ENCODE peak calls at places on chromosome 3, in ten cellular contexts. One of them, this sample, is unnamed.

GRCh38 chr3:24843955-24844354 is 349.3 kb upstream of the THRB start:
- DNase-seq in CD8-positive, alpha-beta T cell: no peak
- DNase-seq in choroid plexus epithelial cell: no peak
- DNase-seq in tibial artery: no peak
- DNase-seq in AG10803: no peak
- DNase-seq in right atrium auricular region: no peak
- DNase-seq in keratinocyte: no peak
- DNase-seq in OCI-LY7: no peak
- DNase-seq in upper lobe of right lung: no peak
- DNase-seq in left ventricle myocardium inferior: no peak
- DNase-seq in this sample: no peak

GRCh38 chr3:115040673-115041286 is 106.3 kb downstream of the ZBTB20 start:
- DNase-seq in CD8-positive, alpha-beta T cell: no peak
- DNase-seq in choroid plexus epithelial cell: peak
- DNase-seq in tibial artery: no peak
- DNase-seq in AG10803: peak
- DNase-seq in right atrium auricular region: no peak
- DNase-seq in keratinocyte: no peak
- DNase-seq in OCI-LY7: peak
- DNase-seq in upper lobe of right lung: no peak
- DNase-seq in left ventricle myocardium inferior: no peak
- DNase-seq in this sample: peak

GRCh38 chr3:100114413-100115030 is at the start of gene FILIP1L:
- DNase-seq in CD8-positive, alpha-beta T cell: no peak
- DNase-seq in choroid plexus epithelial cell: no peak
- DNase-seq in tibial artery: no peak
- DNase-seq in AG10803: no peak
- DNase-seq in right atrium auricular region: no peak
- DNase-seq in keratinocyte: no peak
- DNase-seq in OCI-LY7: no peak
- DNase-seq in upper lobe of right lung: no peak
- DNase-seq in left ventricle myocardium inferior: peak
- DNase-seq in this sample: no peak

GRCh38 chr3:115692887-115693524 is 69.7 kb downstream of the GAP43 start:
- DNase-seq in CD8-positive, alpha-beta T cell: peak
- DNase-seq in choroid plexus epithelial cell: peak
- DNase-seq in tibial artery: peak
- DNase-seq in AG10803: peak
- DNase-seq in right atrium auricular region: peak
- DNase-seq in keratinocyte: no peak
- DNase-seq in OCI-LY7: peak
- DNase-seq in upper lobe of right lung: peak
- DNase-seq in left ventricle myocardium inferior: peak
- DNase-seq in this sample: peak

GRCh38 chr3:193474446-193474845 is 80.2 kb downstream of the ATP13A4 start:
- DNase-seq in CD8-positive, alpha-beta T cell: no peak
- DNase-seq in choroid plexus epithelial cell: no peak
- DNase-seq in tibial artery: no peak
- DNase-seq in AG10803: no peak
- DNase-seq in right atrium auricular region: no peak
- DNase-seq in keratinocyte: no peak
- DNase-seq in OCI-LY7: no peak
- DNase-seq in upper lobe of right lung: no peak
- DNase-seq in left ventricle myocardium inferior: no peak
- DNase-seq in this sample: no peak

GRCh38 chr3:142644502-142644901 is 48.3 kb downstream of the PLS1 start:
- DNase-seq in CD8-positive, alpha-beta T cell: no peak
- DNase-seq in choroid plexus epithelial cell: no peak
- DNase-seq in tibial artery: no peak
- DNase-seq in AG10803: no peak
- DNase-seq in right atrium auricular region: no peak
- DNase-seq in keratinocyte: no peak
- DNase-seq in OCI-LY7: no peak
- DNase-seq in upper lobe of right lung: no peak
- DNase-seq in left ventricle myocardium inferior: no peak
- DNase-seq in this sample: no peak

GRCh38 chr3:60579734-60580133 is 671.5 kb downstream of the FHIT start:
- DNase-seq in CD8-positive, alpha-beta T cell: no peak
- DNase-seq in choroid plexus epithelial cell: peak
- DNase-seq in tibial artery: no peak
- DNase-seq in AG10803: peak
- DNase-seq in right atrium auricular region: no peak
- DNase-seq in keratinocyte: peak
- DNase-seq in OCI-LY7: no peak
- DNase-seq in upper lobe of right lung: no peak
- DNase-seq in left ventricle myocardium inferior: no peak
- DNase-seq in this sample: peak

GRCh38 chr3:23959147-23959900 is 14.2 kb downstream of the NR1D2 start:
- DNase-seq in CD8-positive, alpha-beta T cell: no peak
- DNase-seq in choroid plexus epithelial cell: peak
- DNase-seq in tibial artery: no peak
- DNase-seq in AG10803: peak
- DNase-seq in right atrium auricular region: no peak
- DNase-seq in keratinocyte: peak
- DNase-seq in OCI-LY7: no peak
- DNase-seq in upper lobe of right lung: no peak
- DNase-seq in left ventricle myocardium inferior: no peak
- DNase-seq in this sample: peak

GRCh38 chr3:111797035-111797717 is 61.9 kb upstream of the PHLDB2 start:
- DNase-seq in CD8-positive, alpha-beta T cell: no peak
- DNase-seq in choroid plexus epithelial cell: no peak
- DNase-seq in tibial artery: no peak
- DNase-seq in AG10803: peak
- DNase-seq in right atrium auricular region: no peak
- DNase-seq in keratinocyte: no peak
- DNase-seq in OCI-LY7: no peak
- DNase-seq in upper lobe of right lung: no peak
- DNase-seq in left ventricle myocardium inferior: no peak
- DNase-seq in this sample: peak

GRCh38 chr3:143633816-143634215 is 214.5 kb downstream of the SLC9A9 start:
- DNase-seq in CD8-positive, alpha-beta T cell: no peak
- DNase-seq in choroid plexus epithelial cell: no peak
- DNase-seq in tibial artery: no peak
- DNase-seq in AG10803: no peak
- DNase-seq in right atrium auricular region: no peak
- DNase-seq in keratinocyte: no peak
- DNase-seq in OCI-LY7: no peak
- DNase-seq in upper lobe of right lung: no peak
- DNase-seq in left ventricle myocardium inferior: no peak
- DNase-seq in this sample: peak

GRCh38 chr3:45154641-45155147 is 8.5 kb upstream of the CDCP1 start:
- DNase-seq in CD8-positive, alpha-beta T cell: no peak
- DNase-seq in choroid plexus epithelial cell: peak
- DNase-seq in tibial artery: no peak
- DNase-seq in AG10803: peak
- DNase-seq in right atrium auricular region: no peak
- DNase-seq in keratinocyte: peak
- DNase-seq in OCI-LY7: no peak
- DNase-seq in upper lobe of right lung: no peak
- DNase-seq in left ventricle myocardium inferior: no peak
- DNase-seq in this sample: no peak

GRCh38 chr3:114274929-114275328 is 18.9 kb upstream of the TIGIT start:
- DNase-seq in CD8-positive, alpha-beta T cell: no peak
- DNase-seq in choroid plexus epithelial cell: peak
- DNase-seq in tibial artery: no peak
- DNase-seq in AG10803: peak
- DNase-seq in right atrium auricular region: no peak
- DNase-seq in keratinocyte: peak
- DNase-seq in OCI-LY7: no peak
- DNase-seq in upper lobe of right lung: no peak
- DNase-seq in left ventricle myocardium inferior: no peak
- DNase-seq in this sample: peak

GRCh38 chr3:45994661-45995369 is 809 bp downstream of the FYCO1 start:
- DNase-seq in CD8-positive, alpha-beta T cell: peak
- DNase-seq in choroid plexus epithelial cell: no peak
- DNase-seq in tibial artery: no peak
- DNase-seq in AG10803: no peak
- DNase-seq in right atrium auricular region: no peak
- DNase-seq in keratinocyte: no peak
- DNase-seq in OCI-LY7: peak
- DNase-seq in upper lobe of right lung: no peak
- DNase-seq in left ventricle myocardium inferior: no peak
- DNase-seq in this sample: no peak

GRCh38 chr3:171614318-171614967 is 154.2 kb upstream of the TNIK start:
- DNase-seq in CD8-positive, alpha-beta T cell: no peak
- DNase-seq in choroid plexus epithelial cell: peak
- DNase-seq in tibial artery: no peak
- DNase-seq in AG10803: no peak
- DNase-seq in right atrium auricular region: no peak
- DNase-seq in keratinocyte: no peak
- DNase-seq in OCI-LY7: no peak
- DNase-seq in upper lobe of right lung: no peak
- DNase-seq in left ventricle myocardium inferior: no peak
- DNase-seq in this sample: no peak

GRCh38 chr3:71438904-71439303 is 144.6 kb downstream of the FOXP1 start:
- DNase-seq in CD8-positive, alpha-beta T cell: no peak
- DNase-seq in choroid plexus epithelial cell: no peak
- DNase-seq in tibial artery: no peak
- DNase-seq in AG10803: no peak
- DNase-seq in right atrium auricular region: no peak
- DNase-seq in keratinocyte: no peak
- DNase-seq in OCI-LY7: no peak
- DNase-seq in upper lobe of right lung: no peak
- DNase-seq in left ventricle myocardium inferior: no peak
- DNase-seq in this sample: no peak

GRCh38 chr3:102083971-102084370 is 234.7 kb downstream of the NFKBIZ start:
- DNase-seq in CD8-positive, alpha-beta T cell: no peak
- DNase-seq in choroid plexus epithelial cell: peak
- DNase-seq in tibial artery: no peak
- DNase-seq in AG10803: peak
- DNase-seq in right atrium auricular region: no peak
- DNase-seq in keratinocyte: no peak
- DNase-seq in OCI-LY7: no peak
- DNase-seq in upper lobe of right lung: no peak
- DNase-seq in left ventricle myocardium inferior: no peak
- DNase-seq in this sample: peak

GRCh38 chr3:62098646-62099365 is 274.5 kb downstream of the FEZF2 start:
- DNase-seq in CD8-positive, alpha-beta T cell: no peak
- DNase-seq in choroid plexus epithelial cell: peak
- DNase-seq in tibial artery: no peak
- DNase-seq in AG10803: peak
- DNase-seq in right atrium auricular region: no peak
- DNase-seq in keratinocyte: no peak
- DNase-seq in OCI-LY7: no peak
- DNase-seq in upper lobe of right lung: no peak
- DNase-seq in left ventricle myocardium inferior: no peak
- DNase-seq in this sample: no peak

GRCh38 chr3:8734137-8734878 is 706 bp downstream of the CAV3 start:
- DNase-seq in CD8-positive, alpha-beta T cell: no peak
- DNase-seq in choroid plexus epithelial cell: no peak
- DNase-seq in tibial artery: no peak
- DNase-seq in AG10803: no peak
- DNase-seq in right atrium auricular region: no peak
- DNase-seq in keratinocyte: no peak
- DNase-seq in OCI-LY7: no peak
- DNase-seq in upper lobe of right lung: no peak
- DNase-seq in left ventricle myocardium inferior: no peak
- DNase-seq in this sample: no peak

DNA sequence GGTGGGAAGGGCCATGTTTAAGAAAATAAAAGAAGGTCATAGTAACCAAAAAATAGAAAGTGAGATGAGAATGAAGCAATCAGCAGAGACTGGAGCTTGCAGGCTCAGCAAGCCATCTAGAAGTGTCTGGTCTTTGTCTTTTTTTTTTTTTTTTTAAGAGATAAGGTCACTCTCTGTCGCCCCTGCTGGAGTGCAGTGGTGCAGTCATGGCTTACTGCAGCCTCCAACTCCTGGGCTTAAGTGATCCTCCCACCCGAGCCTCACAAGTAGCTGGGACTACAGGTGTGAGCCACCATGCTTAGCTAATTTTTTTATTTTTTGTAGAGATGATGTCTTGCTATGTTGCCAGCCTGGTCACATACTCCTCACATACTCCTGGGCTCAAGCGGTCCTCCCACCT is 36.2 kb downstream of the GXYLT2 start:
- DNase-seq in CD8-positive, alpha-beta T cell: no peak
- DNase-seq in choroid plexus epithelial cell: no peak
- DNase-seq in tibial artery: no peak
- DNase-seq in AG10803: no peak
- DNase-seq in right atrium auricular region: no peak
- DNase-seq in keratinocyte: no peak
- DNase-seq in OCI-LY7: peak
- DNase-seq in upper lobe of right lung: no peak
- DNase-seq in left ventricle myocardium inferior: no peak
- DNase-seq in this sample: no peak
- TF ChIP-seq CTCF in CD8-positive, alpha-beta T cell: no peak
- TF ChIP-seq CTCF in choroid plexus epithelial cell: peak
- TF ChIP-seq CTCF in tibial artery: no peak
- TF ChIP-seq CTCF in AG10803: no peak
- TF ChIP-seq CTCF in right atrium auricular region: no peak
- TF ChIP-seq CTCF in keratinocyte: no peak
- TF ChIP-seq CTCF in OCI-LY7: peak
- TF ChIP-seq CTCF in upper lobe of right lung: no peak
- TF ChIP-seq CTCF in left ventricle myocardium inferior: no peak
- TF ChIP-seq CTCF in this sample: no peak

DNA sequence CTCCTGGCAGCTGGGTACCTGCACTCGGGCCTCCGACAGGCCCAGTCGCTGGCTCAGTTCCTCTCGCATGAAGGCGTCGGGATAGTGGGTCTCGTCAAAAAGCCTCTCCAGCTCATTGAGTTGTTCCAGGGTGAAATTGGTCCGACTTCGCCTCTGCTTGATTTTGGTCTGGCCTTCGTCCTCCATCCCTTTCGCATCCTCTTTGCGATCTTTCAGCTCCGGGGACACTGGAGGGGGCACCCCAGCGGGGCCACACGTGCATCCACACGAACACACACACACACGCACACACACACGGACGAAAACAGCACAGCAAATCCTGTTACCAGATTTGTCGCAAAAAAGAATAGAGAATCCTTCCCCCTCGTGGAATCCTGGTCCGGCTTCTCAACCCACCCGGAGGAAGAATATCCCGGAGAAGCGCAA is 3.5 kb downstream of the SHOX2 start:
- DNase-seq in CD8-positive, alpha-beta T cell: no peak
- DNase-seq in choroid plexus epithelial cell: no peak
- DNase-seq in tibial artery: no peak
- DNase-seq in AG10803: peak
- DNase-seq in right atrium auricular region: no peak
- DNase-seq in keratinocyte: no peak
- DNase-seq in OCI-LY7: no peak
- DNase-seq in upper lobe of right lung: no peak
- DNase-seq in left ventricle myocardium inferior: no peak
- DNase-seq in this sample: no peak
- H3K4me3 ChIP-seq in CD8-positive, alpha-beta T cell: no peak
- H3K4me3 ChIP-seq in choroid plexus epithelial cell: no peak
- H3K4me3 ChIP-seq in tibial artery: peak
- H3K4me3 ChIP-seq in AG10803: peak
- H3K4me3 ChIP-seq in right atrium auricular region: peak
- H3K4me3 ChIP-seq in keratinocyte: no peak
- H3K4me3 ChIP-seq in OCI-LY7: no peak
- H3K4me3 ChIP-seq in upper lobe of right lung: no peak
- H3K4me3 ChIP-seq in left ventricle myocardium inferior: peak
- H3K4me3 ChIP-seq in this sample: no peak

GRCh38 chr3:159158213-159158612 is 356.4 kb downstream of the MFSD1 start:
- DNase-seq in CD8-positive, alpha-beta T cell: no peak
- DNase-seq in choroid plexus epithelial cell: peak
- DNase-seq in tibial artery: no peak
- DNase-seq in AG10803: no peak
- DNase-seq in right atrium auricular region: no peak
- DNase-seq in keratinocyte: peak
- DNase-seq in OCI-LY7: no peak
- DNase-seq in upper lobe of right lung: no peak
- DNase-seq in left ventricle myocardium inferior: no peak
- DNase-seq in this sample: peak
- TF ChIP-seq CTCF in CD8-positive, alpha-beta T cell: no peak
- TF ChIP-seq CTCF in choroid plexus epithelial cell: peak
- TF ChIP-seq CTCF in tibial artery: no peak
- TF ChIP-seq CTCF in AG10803: no peak
- TF ChIP-seq CTCF in right atrium auricular region: no peak
- TF ChIP-seq CTCF in keratinocyte: peak
- TF ChIP-seq CTCF in OCI-LY7: no peak
- TF ChIP-seq CTCF in upper lobe of right lung: no peak
- TF ChIP-seq CTCF in left ventricle myocardium inferior: no peak
- TF ChIP-seq CTCF in this sample: peak

GRCh38 chr3:98705694-98706093 is 57.4 kb upstream of the ST3GAL6 start:
- DNase-seq in CD8-positive, alpha-beta T cell: no peak
- DNase-seq in choroid plexus epithelial cell: peak
- DNase-seq in tibial artery: no peak
- DNase-seq in AG10803: no peak
- DNase-seq in right atrium auricular region: no peak
- DNase-seq in keratinocyte: no peak
- DNase-seq in OCI-LY7: no peak
- DNase-seq in upper lobe of right lung: no peak
- DNase-seq in left ventricle myocardium inferior: no peak
- DNase-seq in this sample: peak
- H3K4me3 ChIP-seq in CD8-positive, alpha-beta T cell: no peak
- H3K4me3 ChIP-seq in choroid plexus epithelial cell: no peak
- H3K4me3 ChIP-seq in tibial artery: no peak
- H3K4me3 ChIP-seq in AG10803: no peak
- H3K4me3 ChIP-seq in right atrium auricular region: no peak
- H3K4me3 ChIP-seq in keratinocyte: no peak
- H3K4me3 ChIP-seq in OCI-LY7: no peak
- H3K4me3 ChIP-seq in upper lobe of right lung: no peak
- H3K4me3 ChIP-seq in left ventricle myocardium inferior: no peak
- H3K4me3 ChIP-seq in this sample: no peak

This sample was measured in fibroblast of the aortic adventitia.